ENCODE peak calls at places on chromosomes 16 and 17, in ten cellular contexts. U, V, D, R, E, M, G, O, Q and Z are unnamed samples.

GRCh38 chr17:52202572-52202876 is 44.0 kb upstream of the CA10 start:
- DNase-seq in U (no peak), V (no peak), D (no peak), R (no peak), E (no peak), M (no peak), G (no peak), O (no peak), Q (no peak), Z (no peak)

GRCh38 chr17:57619061-57619937 is 125.8 kb downstream of the CCDC182 start:
- DNase-seq in U (no peak), V (peak), D (no peak), R (no peak), E (no peak), M (no peak), G (no peak), O (no peak), Q (no peak), Z (peak)

GRCh38 chr17:61474235-61474927 is 22.2 kb downstream of the TBX4 start:
- DNase-seq in U (no peak), V (no peak), D (peak), R (no peak), E (no peak), M (no peak), G (no peak), O (no peak), Q (no peak), Z (no peak)

GRCh38 chr16:76303637-76304314 is 26.6 kb downstream of the CNTNAP4 start:
- DNase-seq in U (no peak), V (no peak), D (no peak), R (no peak), E (no peak), M (no peak), G (no peak), O (no peak), Q (no peak), Z (no peak)

GRCh38 chr17:29918922-29919856 is 10.8 kb downstream of the SSH2 start:
- DNase-seq in U (peak), V (no peak), D (no peak), R (no peak), E (peak), M (no peak), G (peak), O (no peak), Q (no peak), Z (no peak)

GRCh38 chr17:14619821-14620220 is 318.9 kb downstream of the HS3ST3B1 start:
- DNase-seq in U (no peak), V (no peak), D (no peak), R (no peak), E (no peak), M (no peak), G (no peak), O (no peak), Q (no peak), Z (no peak)

GRCh38 chr16:720990-721764 is at the start of gene ANTKMT:
- DNase-seq in U (no peak), V (peak), D (peak), R (peak), E (peak), M (no peak), G (peak), O (peak), Q (no peak), Z (peak)

GRCh38 chr17:76793775-76794174 is 55.9 kb downstream of the MFSD11 start:
- DNase-seq in U (no peak), V (peak), D (peak), R (no peak), E (peak), M (no peak), G (peak), O (no peak), Q (no peak), Z (no peak)

GRCh38 chr17:1398028-1398427 is 2.0 kb downstream of the YWHAE start:
- DNase-seq in U (no peak), V (no peak), D (no peak), R (no peak), E (no peak), M (no peak), G (no peak), O (no peak), Q (no peak), Z (no peak)

GRCh38 chr16:57462209-57462977 is at the start of gene POLR2C:
- DNase-seq in U (no peak), V (peak), D (peak), R (peak), E (peak), M (peak), G (peak), O (peak), Q (peak), Z (peak)